ENCODE peak calls at places on chromosome X, in five cellular contexts. N is BE2C, O is chondrocyte, D is Peyer's patch, I is CD14-positive monocyte. C is an unnamed sample.
A peak's percentile ranks its signal among the peaks of the same experiment; 100 is the strongest.

GRCh38 chrX:96453139-96453538 is 231.5 kb upstream of the DIAPH2 start:
- DNase-seq in O (no peak), D (no peak), I (no peak), N (no peak), C (peak; percentile 12)

GRCh38 chrX:40010550-40011364 is 87.0 kb downstream of the BCOR start:
- DNase-seq in I (no peak), D (no peak), N (peak; percentile 54), O (no peak), C (no peak)

GRCh38 chrX:154603438-154604430 is 15.3 kb downstream of the CTAG1B start:
- DNase-seq in N (no peak), D (no peak), O (peak; percentile 71), I (no peak), C (no peak)

GRCh38 chrX:63470506-63470905 is 119.4 kb upstream of the SPIN4 start:
- DNase-seq in D (no peak), I (no peak), O (no peak), N (no peak), C (no peak)

GRCh38 chrX:150610038-150610437 is 41.6 kb downstream of the MTM1 start:
- DNase-seq in N (no peak), O (no peak), D (no peak), I (no peak), C (no peak)

GRCh38 chrX:15864629-15865028 is 10.0 kb upstream of the AP1S2 start:
- DNase-seq in D (no peak), I (no peak), N (no peak), O (no peak), C (no peak)

GRCh38 chrX:1932231-1932630 is 317.4 kb downstream of the ASMT start:
- DNase-seq in O (no peak), D (no peak), I (no peak), N (no peak), C (no peak)

GRCh38 chrX:19673334-19674040 is 158.2 kb upstream of the MAP3K15 start:
- DNase-seq in D (no peak), I (no peak), O (no peak), N (peak; percentile 16), C (no peak)

GRCh38 chrX:22323541-22323940 is 50.8 kb downstream of the CBLL2 start:
- DNase-seq in O (no peak), N (no peak), D (no peak), I (no peak), C (no peak)

GRCh38 chrX:133454525-133455323 is 39.4 kb upstream of the GPC4 start:
- DNase-seq in D (no peak), O (no peak), N (no peak), I (no peak), C (no peak)

GRCh38 chrX:16552546-16552945 is 97.4 kb upstream of the S100G start:
- DNase-seq in N (no peak), O (no peak), I (no peak), D (no peak), C (no peak)

GRCh38 chrX:8801041-8801599 is at the start of gene FAM9A:
- DNase-seq in I (no peak), O (no peak), D (no peak), N (no peak), C (no peak)

GRCh38 chrX:16828126-16828908 is 41.8 kb downstream of the RBBP7 start:
- DNase-seq in I (no peak), D (no peak), O (no peak), N (no peak), C (no peak)

GRCh38 chrX:101062171-101062570 is 10.3 kb upstream of the TRMT2B start:
- DNase-seq in O (no peak), D (no peak), N (no peak), I (no peak), C (no peak)

GRCh38 chrX:105461013-105461412 is 240.5 kb upstream of the TEX13A start:
- DNase-seq in I (no peak), D (no peak), O (no peak), N (no peak), C (no peak)

GRCh38 chrX:10079155-10079711 is 77.5 kb upstream of the CLCN4 start:
- DNase-seq in N (no peak), D (no peak), O (no peak), I (no peak), C (no peak)

GRCh38 chrX:130024127-130024526 is 41.7 kb downstream of the BCORL1 start:
- DNase-seq in I (peak; percentile 85), O (no peak), N (peak; percentile 78), D (peak; percentile 83), C (peak; percentile 91)

GRCh38 chrX:15564981-15565579 is 35.7 kb downstream of the ACE2 start:
- DNase-seq in I (peak; percentile 45), D (no peak), O (no peak), N (peak; percentile 50), C (peak; percentile 18)

GRCh38 chrX:635428-636192 is 5.0 kb downstream of the SHOX start:
- DNase-seq in D (no peak), N (no peak), O (no peak), I (no peak), C (no peak)

GRCh38 chrX:9906919-9907318 is 60.2 kb upstream of the CLDN34 start:
- DNase-seq in N (no peak), I (no peak), D (no peak), O (peak; percentile 56), C (no peak)

GRCh38 chrX:5775985-5776384 is 452.7 kb downstream of the NLGN4X start:
- DNase-seq in I (peak; percentile 38), O (no peak), D (no peak), N (no peak), C (no peak)

GRCh38 chrX:26411045-26411444 is 195.1 kb downstream of the MAGEB5 start:
- DNase-seq in D (no peak), I (no peak), O (no peak), N (no peak), C (no peak)

GRCh38 chrX:45862801-45863200 is 662.1 kb upstream of the DIPK2B start:
- DNase-seq in N (no peak), D (no peak), I (no peak), O (no peak), C (no peak)

GRCh38 chrX:48890296-48890925 is 7.2 kb downstream of the TIMM17B start:
- DNase-seq in I (no peak), N (no peak), D (peak; percentile 6), O (no peak), C (peak; percentile 38)

GRCh38 chrX:140292961-140293360 is 211.9 kb downstream of the SOX3 start:
- DNase-seq in D (no peak), I (no peak), O (no peak), N (no peak), C (no peak)

GRCh38 chrX:151776113-151776790 is 41.7 kb downstream of the CNGA2 start:
- DNase-seq in O (no peak), D (no peak), N (no peak), I (no peak), C (no peak)

GRCh38 chrX:53686151-53686885 is at the start of gene HUWE1:
- DNase-seq in N (peak; percentile 91), D (peak; percentile 81), I (peak; percentile 55), O (no peak), C (peak; percentile 75)

GRCh38 chrX:134513091-134513490 is 53.1 kb downstream of the HPRT1 start:
- DNase-seq in D (no peak), O (no peak), N (no peak), I (no peak), C (no peak)

GRCh38 chrX:73214366-73215094 is at the start of gene NAP1L2:
- DNase-seq in N (no peak), I (no peak), O (no peak), D (peak; percentile 38), C (peak; percentile 36)

GRCh38 chrX:125678258-125678657 is 358.6 kb downstream of the TEX13C start:
- DNase-seq in I (no peak), O (no peak), D (no peak), N (no peak), C (no peak)

GRCh38 chrX:72644946-72645345 is 69.2 kb downstream of the PHKA1 start:
- DNase-seq in D (no peak), N (peak; percentile 25), O (no peak), I (no peak), C (no peak)

GRCh38 chrX:13764765-13765164 is 30.2 kb downstream of the OFD1 start:
- DNase-seq in N (peak; percentile 58), D (no peak), I (no peak), O (no peak), C (no peak)

GRCh38 chrX:13762015-13762414 is 27.5 kb downstream of the OFD1 start:
- DNase-seq in O (no peak), I (no peak), N (no peak), D (no peak), C (no peak)

GRCh38 chrX:13761606-13762005 is 27.1 kb downstream of the OFD1 start:
- DNase-seq in I (no peak), O (no peak), D (no peak), N (no peak), C (peak; percentile 52)

GRCh38 chrX:13764284-13764683 is 29.7 kb downstream of the OFD1 start:
- DNase-seq in O (no peak), D (no peak), N (no peak), I (no peak), C (no peak)

GRCh38 chrX:13763489-13763888 is 28.9 kb downstream of the OFD1 start:
- DNase-seq in N (no peak), O (no peak), D (no peak), I (no peak), C (no peak)
- TF ChIP-seq CTCF in N (no peak), O (no peak), D (no peak), I (no peak), C (no peak)

GRCh38 chrX:120308959-120309872 is 2.0 kb downstream of the TMEM255A start:
- DNase-seq in I (peak; percentile 64), D (peak; percentile 69), N (peak; percentile 59), O (no peak), C (peak; percentile 70)
- TF ChIP-seq CTCF in I (peak; percentile 26), D (peak; percentile 49), N (peak; percentile 50), O (peak; percentile 62), C (peak; percentile 57)

GRCh38 chrX:70669120-70669519 is 224.5 kb downstream of the DLG3 start:
- DNase-seq in N (no peak), I (no peak), O (no peak), D (no peak), C (no peak)

DNA sequence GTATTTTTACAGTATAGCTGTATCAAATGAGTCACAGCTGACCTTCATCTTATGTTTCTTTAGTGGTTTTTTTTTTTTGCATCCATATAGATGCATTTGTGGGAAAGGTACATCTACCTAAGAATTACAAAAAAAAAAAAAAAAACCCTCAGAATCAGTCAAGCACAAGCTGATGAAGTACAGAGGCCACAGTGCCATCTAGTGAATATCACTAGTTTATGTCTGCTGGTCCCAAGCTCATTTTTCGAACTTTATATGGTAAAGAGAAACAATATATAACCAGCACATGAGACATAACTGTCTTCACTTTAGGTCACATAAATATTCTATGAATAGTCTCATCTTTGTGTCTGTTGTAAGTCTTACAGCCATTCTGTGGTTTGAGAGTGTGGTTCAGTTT is 220.1 kb downstream of the DLG3 start:
- DNase-seq in I (no peak), O (no peak), D (no peak), N (no peak), C (peak; percentile 24)
- TF ChIP-seq CTCF in I (no peak), O (peak; percentile 74), D (no peak), N (peak; percentile 26), C (no peak)

DNA sequence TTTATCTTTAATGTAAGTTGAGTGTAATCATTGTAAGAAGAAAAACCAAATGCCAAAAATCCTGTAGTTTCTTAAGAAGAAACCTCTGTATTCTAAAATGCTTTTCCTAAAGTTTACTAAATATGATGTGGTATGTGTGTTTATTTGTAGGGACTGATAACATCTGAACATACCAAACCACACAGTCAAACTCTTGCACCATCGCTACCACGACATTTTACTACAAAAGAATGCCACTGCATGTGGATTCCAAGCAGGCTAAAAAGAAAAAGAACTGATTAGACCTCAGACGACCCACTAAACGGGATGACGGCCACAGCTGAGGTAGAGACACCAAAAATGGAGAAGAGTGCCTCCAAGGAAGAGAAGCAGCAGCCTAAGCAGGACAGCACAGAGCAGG is 46.1 kb downstream of the LAS1L start:
- DNase-seq in I (no peak), N (no peak), O (no peak), D (no peak), C (no peak)
- TF ChIP-seq CTCF in I (no peak), N (no peak), O (no peak), D (no peak), C (no peak)